ENCODE peak calls at places on chromosomes 4 and X, in four cellular contexts. M is ovary, T is OCI-LY7, X is lung. E is an unnamed sample.

GRCh38 chr4:109827672-109828071 is at the start of gene RRH:
- DNase-seq in X (no peak), T (no peak), M (no peak), E (no peak)

GRCh38 chrX:109281478-109282275 is 200.2 kb downstream of the GUCY2F start:
- DNase-seq in X (no peak), T (no peak), M (no peak), E (peak; percentile 10)

GRCh38 chr4:156085073-156085472 is 131.4 kb upstream of the CTSO start:
- DNase-seq in T (no peak), X (no peak), M (no peak), E (no peak)

GRCh38 chr4:151930372-151930771 is 169.6 kb upstream of the GATB start:
- DNase-seq in X (no peak), M (no peak), T (no peak), E (no peak)

GRCh38 chr4:184383497-184384055 is 90.8 kb downstream of the IRF2 start:
- DNase-seq in T (no peak), M (no peak), X (no peak), E (peak; percentile 42)

GRCh38 chr4:179836179-179837075 is 2394.2 kb upstream of the AGA start:
- DNase-seq in X (no peak), M (no peak), T (no peak), E (no peak)

GRCh38 chrX:67892391-67892790 is 348.6 kb downstream of the AR start:
- DNase-seq in X (no peak), M (no peak), T (no peak), E (no peak)

GRCh38 chr4:88143504-88143903 is 14.9 kb downstream of the ABCG2 start:
- DNase-seq in T (no peak), M (no peak), X (no peak), E (no peak)

GRCh38 chr4:76235915-76236314 is 15.6 kb upstream of the FAM47E start:
- DNase-seq in M (no peak), X (no peak), T (no peak), E (no peak)

GRCh38 chr4:161463436-161463835 is 700.4 kb downstream of the FSTL5 start:
- DNase-seq in M (no peak), X (no peak), T (no peak), E (no peak)

GRCh38 chrX:78514852-78515251 is 144.3 kb downstream of the RTL3 start:
- DNase-seq in M (no peak), T (no peak), X (no peak), E (no peak)

GRCh38 chr4:94208268-94208667 is 603 bp downstream of the SMARCAD1 start:
- DNase-seq in M (no peak), X (no peak), T (peak; percentile 7), E (no peak)

GRCh38 chrX:40104649-40105015 is 6.9 kb upstream of the BCOR start:
- DNase-seq in X (no peak), M (no peak), T (peak; percentile 66), E (peak; percentile 38)

GRCh38 chrX:40101430-40101802 is 3.7 kb upstream of the BCOR start:
- DNase-seq in M (no peak), T (no peak), X (no peak), E (no peak)

GRCh38 chrX:40100537-40101429 is 3.0 kb upstream of the BCOR start:
- DNase-seq in T (no peak), X (no peak), M (no peak), E (no peak)

GRCh38 chrX:40103565-40104323 is 6.0 kb upstream of the BCOR start:
- DNase-seq in T (no peak), M (no peak), X (no peak), E (no peak)

DNA sequence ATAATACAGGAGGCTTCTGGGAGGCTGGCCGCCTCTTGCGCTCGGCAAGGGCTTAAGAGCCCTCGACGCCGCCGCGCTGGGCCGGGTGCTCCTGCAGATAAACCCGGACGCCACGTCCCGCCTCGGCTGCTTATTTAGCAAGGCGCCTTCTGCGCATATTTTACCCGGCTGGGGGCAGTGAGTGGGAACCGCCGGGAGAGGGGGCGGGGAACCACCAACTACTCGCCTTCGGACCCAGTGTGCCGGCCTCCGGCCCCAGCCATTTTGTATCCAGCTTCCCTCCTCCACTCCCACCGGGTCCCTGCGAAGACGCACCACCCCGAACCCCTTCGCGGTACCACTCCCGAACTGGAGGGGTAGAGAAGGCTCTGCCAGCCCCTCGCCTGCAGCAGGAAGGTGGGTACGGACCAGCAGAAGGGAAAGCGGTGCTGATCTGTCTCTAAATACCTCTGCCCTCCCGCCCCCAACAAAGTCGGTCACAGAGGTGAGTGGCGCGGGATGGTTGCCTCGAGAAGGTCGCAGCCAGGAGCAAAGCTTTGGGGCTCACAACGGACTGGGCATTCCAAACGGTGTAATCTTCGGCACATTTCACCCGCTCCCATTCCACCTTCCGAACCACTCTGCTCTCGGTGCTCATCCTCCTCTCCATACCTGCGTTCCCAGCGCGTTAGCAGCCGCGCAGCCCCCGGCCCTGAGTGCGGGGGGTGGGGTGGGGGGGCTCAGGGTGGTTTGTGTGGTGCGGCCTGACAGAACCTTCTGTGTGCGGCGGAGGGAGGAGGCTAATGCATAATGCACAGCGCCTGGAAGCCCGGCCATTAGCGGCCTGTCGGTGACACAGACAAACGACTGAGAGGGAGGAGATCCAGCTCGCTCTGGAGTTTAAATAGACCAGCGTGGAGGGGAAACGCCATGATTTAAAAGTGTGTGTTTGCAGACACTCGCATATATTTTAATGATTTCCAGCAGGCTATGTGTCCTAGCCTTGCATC is 4.9 kb upstream of the BCOR start:
- DNase-seq in M (no peak), X (no peak), T (no peak), E (no peak)
- H3K4me1 ChIP-seq in M (peaks cover 2% of the 10 kb centered on the region), X (no peaks in the 10 kb centered on the region), T (peaks cover 69% of the 10 kb centered on the region), E (no peaks in the 10 kb centered on the region)

DNA sequence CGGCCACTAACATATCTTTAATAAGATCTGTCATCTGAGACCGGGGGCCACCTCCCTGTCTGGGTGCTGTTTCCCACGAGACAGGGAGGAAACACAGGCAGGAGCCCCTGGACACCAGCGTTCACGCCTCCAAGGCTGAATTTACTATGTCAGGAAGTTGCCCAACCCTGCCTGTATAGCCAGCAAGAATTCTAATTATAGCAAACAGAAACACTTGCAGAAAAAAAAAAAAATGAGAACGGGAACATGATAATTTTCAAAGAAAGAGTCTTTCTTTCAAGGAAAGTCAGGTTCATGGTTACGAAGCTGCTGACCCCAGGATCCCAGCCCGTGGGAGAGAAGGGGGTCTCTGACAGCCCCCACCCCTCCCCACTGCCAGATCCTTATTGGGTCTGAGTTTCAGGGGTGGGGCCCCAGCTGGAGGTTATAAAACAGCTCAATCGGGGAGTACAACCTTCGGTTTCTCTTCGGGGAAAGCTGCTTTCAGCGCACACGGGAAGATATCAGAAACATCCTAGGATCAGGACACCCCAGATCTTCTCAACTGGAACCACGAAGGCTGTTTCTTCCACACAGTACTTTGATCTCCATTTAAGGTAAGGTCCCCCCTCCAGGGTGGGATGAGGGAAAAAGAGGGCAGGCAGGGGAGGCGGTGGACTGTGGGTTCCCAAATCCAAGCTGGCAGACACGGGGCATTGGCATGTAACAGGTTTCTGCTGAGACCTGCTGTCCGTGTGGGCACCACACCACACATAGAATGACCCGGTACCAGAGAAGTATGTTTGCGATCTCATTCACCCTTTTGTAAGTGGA is at the start of gene IL3RA:
- DNase-seq in M (no peak), X (peak; percentile 49), T (no peak), E (no peak)
- H3K4me1 ChIP-seq in M (peaks cover 1% of the 10 kb centered on the region), X (no peaks in the 10 kb centered on the region), T (peaks cover 7% of the 10 kb centered on the region), E (no peaks in the 10 kb centered on the region)

GRCh38 chrX:30010471-30010870 is 204.9 kb upstream of the MAGEB2 start:
- DNase-seq in X (no peak), M (no peak), T (no peak), E (no peak)

DNA sequence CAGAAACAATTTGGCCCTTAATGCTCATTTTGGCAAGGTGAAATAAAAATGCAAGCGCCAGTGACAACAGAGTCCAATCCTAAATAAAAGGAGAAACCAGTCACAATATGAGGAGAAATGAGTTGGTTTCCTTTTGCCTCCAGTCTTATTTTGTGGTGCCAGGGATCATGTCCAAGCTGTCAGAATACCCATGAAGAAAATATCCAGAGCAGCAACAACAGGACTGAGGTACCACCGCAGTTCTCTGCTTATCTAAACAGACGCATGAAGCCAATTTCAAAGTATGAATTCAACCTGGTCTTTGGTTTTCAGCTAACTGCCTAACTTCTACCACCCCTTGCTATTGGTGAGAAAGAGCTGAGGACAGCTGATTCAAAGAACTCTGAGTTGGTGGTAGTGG is 199.9 kb upstream of the MAGEB2 start:
- DNase-seq in M (no peak), X (no peak), T (no peak), E (no peak)
- H3K4me1 ChIP-seq in M (no peaks in the 10 kb centered on the region), X (peaks cover 2% of the 10 kb centered on the region), T (no peaks in the 10 kb centered on the region), E (no peaks in the 10 kb centered on the region)

GRCh38 chr4:168736831-168737230 is 240.0 kb downstream of the PALLD start:
- DNase-seq in T (no peak), X (no peak), M (no peak), E (no peak)

GRCh38 chr4:168740686-168741085 is 243.8 kb downstream of the PALLD start:
- DNase-seq in X (no peak), M (no peak), T (no peak), E (no peak)

GRCh38 chr4:168737441-168738176 is 240.8 kb downstream of the PALLD start:
- DNase-seq in M (no peak), T (no peak), X (no peak), E (no peak)

GRCh38 chr4:168741281-168742173 is 244.7 kb downstream of the PALLD start:
- DNase-seq in T (no peak), X (peak; percentile 41), M (no peak), E (no peak)

GRCh38 chr4:168739851-168740250 is 243.0 kb downstream of the PALLD start:
- DNase-seq in M (no peak), X (no peak), T (no peak), E (no peak)
- H3K4me1 ChIP-seq in M (peaks cover 3% of the 10 kb centered on the region), X (peaks cover 24% of the 10 kb centered on the region), T (no peaks in the 10 kb centered on the region), E (no peaks in the 10 kb centered on the region)

GRCh38 chrX:105543271-105543670 is 279.1 kb upstream of the NRK start:
- DNase-seq in X (no peak), M (no peak), T (no peak), E (no peak)
- H3K4me1 ChIP-seq in X (no peaks in the 10 kb centered on the region), M (no peaks in the 10 kb centered on the region), T (no peaks in the 10 kb centered on the region), E (no peaks in the 10 kb centered on the region)

GRCh38 chrX:15509845-15510244 is 9.2 kb downstream of the BMX start:
- DNase-seq in X (no peak), T (no peak), M (no peak), E (no peak)

GRCh38 chrX:15501506-15501905 is 899 bp downstream of the BMX start:
- DNase-seq in X (no peak), M (no peak), T (no peak), E (no peak)

GRCh38 chrX:15500497-15500966 is at the start of gene BMX:
- DNase-seq in M (no peak), X (no peak), T (no peak), E (no peak)

GRCh38 chrX:15507005-15507404 is 6.4 kb downstream of the BMX start:
- DNase-seq in T (no peak), X (no peak), M (no peak), E (no peak)

GRCh38 chrX:15505104-15505503 is 4.5 kb downstream of the BMX start:
- DNase-seq in M (no peak), X (no peak), T (no peak), E (no peak)
- H3K4me1 ChIP-seq in M (no peaks in the 10 kb centered on the region), X (no peaks in the 10 kb centered on the region), T (no peaks in the 10 kb centered on the region), E (no peaks in the 10 kb centered on the region)

DNA sequence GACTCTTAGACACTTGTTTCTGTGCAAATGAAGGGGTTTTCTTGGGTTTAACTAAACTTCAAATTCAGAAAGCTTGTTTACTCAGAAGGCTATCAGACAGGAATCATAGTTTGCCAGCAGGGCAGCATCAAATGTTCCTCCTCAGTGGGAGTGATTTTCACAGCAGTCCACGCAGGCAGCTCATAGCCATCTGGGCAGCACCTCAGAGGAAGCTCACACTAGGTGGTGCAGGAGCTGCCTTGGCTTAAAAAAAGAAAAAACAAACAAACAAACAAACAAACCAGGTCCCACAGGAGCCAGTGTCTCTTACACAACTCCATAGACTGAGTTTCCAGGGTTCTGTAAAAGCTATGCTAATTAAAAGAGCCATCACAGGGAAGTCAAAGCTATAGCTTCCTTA is 10.6 kb upstream of the KLHL5 start:
- DNase-seq in T (no peak), M (no peak), X (no peak), E (no peak)
- H3K4me1 ChIP-seq in T (peaks cover 29% of the 10 kb centered on the region), M (no peaks in the 10 kb centered on the region), X (peaks cover 11% of the 10 kb centered on the region), E (no peaks in the 10 kb centered on the region)